ENCODE peak calls at places on chromosomes 4 and X, in nine cellular contexts. Z is left ventricle myocardium inferior, O is transverse colon, B is progenitor cell of endocrine pancreas, I is HFF-Myc, E is Calu3, K is fibroblast of mammary gland, W is AG09309, N is mesothelial cell of epicardium. D is an unnamed sample.

GRCh38 chrX:130171446-130172126 is at the start of gene RAB33A:
- DNase-seq in Z (peak), O (peak), B (no peak), I (no peak), E (peak), K (no peak), W (no peak), N (no peak), D (no peak)

GRCh38 chr4:1337376-1337831 is 9.6 kb upstream of the UVSSA start:
- DNase-seq in Z (no peak), O (peak), B (no peak), I (no peak), E (peak), K (peak), W (no peak), N (no peak), D (no peak)

GRCh38 chr4:53196872-53197759 is 168.7 kb downstream of the SCFD2 start:
- DNase-seq in Z (no peak), O (no peak), B (no peak), I (peak), E (peak), K (peak), W (peak), N (no peak), D (peak)

GRCh38 chrX:143437439-143437838 is 79.8 kb downstream of the SPANXN3 start:
- DNase-seq in Z (no peak), O (no peak), B (no peak), I (no peak), E (no peak), K (peak), W (no peak), N (no peak), D (no peak)

GRCh38 chrX:129813662-129814061 is 30.0 kb downstream of the ZDHHC9 start:
- DNase-seq in Z (no peak), O (no peak), B (no peak), I (no peak), E (no peak), K (peak), W (no peak), N (no peak), D (no peak)

GRCh38 chr4:144650311-144650820 is 4.4 kb downstream of the HHIP start:
- DNase-seq in Z (no peak), O (no peak), B (no peak), I (no peak), E (no peak), K (no peak), W (no peak), N (no peak), D (no peak)

GRCh38 chr4:5888222-5888701 is 4.6 kb downstream of the CRMP1 start:
- DNase-seq in Z (no peak), O (no peak), B (no peak), I (no peak), E (no peak), K (no peak), W (no peak), N (no peak), D (no peak)

GRCh38 chrX:64204701-64205440 is 637 bp downstream of the AMER1 start:
- DNase-seq in Z (peak), O (no peak), B (peak), I (no peak), E (peak), K (peak), W (no peak), N (peak), D (no peak)

GRCh38 chr4:176742211-176742610 is 50.5 kb downstream of the VEGFC start:
- DNase-seq in Z (no peak), O (no peak), B (no peak), I (no peak), E (no peak), K (no peak), W (no peak), N (no peak), D (no peak)

GRCh38 chr4:59612235-59612634 is 1587.9 kb upstream of the ADGRL3 start:
- DNase-seq in Z (no peak), O (no peak), B (no peak), I (no peak), E (no peak), K (peak), W (no peak), N (no peak), D (peak)

GRCh38 chr4:88809561-88810219 is 112.1 kb upstream of the NAP1L5 start:
- DNase-seq in Z (no peak), O (no peak), B (no peak), I (no peak), E (no peak), K (peak), W (no peak), N (no peak), D (no peak)

GRCh38 chr4:133148690-133149363 is at the start of gene PCDH10:
- DNase-seq in Z (peak), O (peak), B (peak), I (peak), E (no peak), K (peak), W (peak), N (peak), D (peak)

GRCh38 chr4:55819634-55820033 is at the start of gene EXOC1L:
- DNase-seq in Z (peak), O (no peak), B (peak), I (no peak), E (no peak), K (peak), W (no peak), N (peak), D (no peak)

GRCh38 chr4:37365888-37366287 is 121.3 kb downstream of the NWD2 start:
- DNase-seq in Z (no peak), O (no peak), B (no peak), I (no peak), E (no peak), K (no peak), W (no peak), N (no peak), D (no peak)

GRCh38 chrX:106397788-106398538 is 213.8 kb upstream of the RADX start:
- DNase-seq in Z (no peak), O (no peak), B (no peak), I (no peak), E (no peak), K (peak), W (no peak), N (no peak), D (no peak)

GRCh38 chr4:74665346-74665745 is 129.0 kb downstream of the BTC start:
- DNase-seq in Z (no peak), O (no peak), B (no peak), I (no peak), E (peak), K (no peak), W (no peak), N (no peak), D (no peak)

GRCh38 chr4:2333356-2333841 is 71.5 kb upstream of the MXD4 start:
- DNase-seq in Z (no peak), O (peak), B (no peak), I (no peak), E (peak), K (no peak), W (no peak), N (peak), D (no peak)

GRCh38 chrX:389021-389441 is 2.3 kb upstream of the PPP2R3B start:
- DNase-seq in Z (no peak), O (no peak), B (no peak), I (no peak), E (no peak), K (no peak), W (no peak), N (no peak), D (no peak)

GRCh38 chrX:9746148-9746880 is 19.3 kb downstream of the GPR143 start:
- DNase-seq in Z (no peak), O (no peak), B (no peak), I (no peak), E (no peak), K (peak), W (no peak), N (no peak), D (peak)

GRCh38 chr4:183797041-183797444 is 108.1 kb upstream of the STOX2 start:
- DNase-seq in Z (peak), O (peak), B (peak), I (no peak), E (peak), K (no peak), W (no peak), N (peak), D (no peak)

GRCh38 chr4:152807294-152807829 is 27.6 kb downstream of the ARFIP1 start:
- DNase-seq in Z (no peak), O (no peak), B (no peak), I (no peak), E (no peak), K (peak), W (no peak), N (no peak), D (peak)

GRCh38 chr4:59057804-59058203 is 1947.6 kb upstream of the IGFBP7 start:
- DNase-seq in Z (no peak), O (no peak), B (no peak), I (no peak), E (no peak), K (no peak), W (no peak), N (no peak), D (no peak)

GRCh38 chr4:2689825-2690700 is 66.1 kb downstream of the TNIP2 start:
- DNase-seq in Z (no peak), O (peak), B (no peak), I (no peak), E (no peak), K (peak), W (no peak), N (no peak), D (no peak)

GRCh38 chr4:86038037-86038436 is 321.8 kb downstream of the MAPK10 start:
- DNase-seq in Z (no peak), O (no peak), B (no peak), I (no peak), E (no peak), K (no peak), W (no peak), N (no peak), D (no peak)

GRCh38 chr4:151287409-151287808 is 10.4 kb downstream of the PRSS48 start:
- DNase-seq in Z (no peak), O (no peak), B (no peak), I (no peak), E (no peak), K (no peak), W (no peak), N (no peak), D (no peak)

GRCh38 chr4:128868758-128869157 is 59.3 kb downstream of the JADE1 start:
- DNase-seq in Z (no peak), O (no peak), B (no peak), I (no peak), E (no peak), K (peak), W (no peak), N (no peak), D (no peak)

GRCh38 chr4:75058486-75058885 is 125.6 kb downstream of the PARM1 start:
- DNase-seq in Z (no peak), O (no peak), B (no peak), I (no peak), E (no peak), K (no peak), W (no peak), N (no peak), D (no peak)

GRCh38 chr4:169618286-169618685 is 2.1 kb upstream of the CLCN3 start:
- DNase-seq in Z (no peak), O (no peak), B (no peak), I (no peak), E (no peak), K (peak), W (no peak), N (no peak), D (no peak)

GRCh38 chrX:12946406-12946805 is 28.5 kb upstream of the TMSB4X start:
- DNase-seq in Z (no peak), O (no peak), B (no peak), I (no peak), E (no peak), K (no peak), W (no peak), N (no peak), D (no peak)

GRCh38 chr4:13670456-13671150 is 43.1 kb upstream of the BOD1L1 start:
- DNase-seq in Z (no peak), O (no peak), B (no peak), I (no peak), E (no peak), K (no peak), W (no peak), N (no peak), D (no peak)

GRCh38 chr4:160375746-160376452 is 1273.0 kb downstream of the RAPGEF2 start:
- DNase-seq in Z (no peak), O (no peak), B (no peak), I (no peak), E (peak), K (no peak), W (no peak), N (no peak), D (no peak)

GRCh38 chr4:113593400-113594230 is 167.9 kb downstream of the CAMK2D start:
- DNase-seq in Z (no peak), O (no peak), B (no peak), I (no peak), E (no peak), K (no peak), W (no peak), N (no peak), D (no peak)

GRCh38 chr4:140952709-140953108 is 180.6 kb downstream of the RNF150 start:
- DNase-seq in Z (no peak), O (no peak), B (no peak), I (no peak), E (no peak), K (peak), W (no peak), N (no peak), D (no peak)

GRCh38 chr4:98539299-98539698 is 119.1 kb downstream of the TSPAN5 start:
- DNase-seq in Z (no peak), O (no peak), B (no peak), I (no peak), E (no peak), K (no peak), W (no peak), N (no peak), D (no peak)

GRCh38 chr4:65791111-65791806 is 121.0 kb upstream of the EPHA5 start:
- DNase-seq in Z (no peak), O (no peak), B (no peak), I (no peak), E (no peak), K (peak), W (no peak), N (no peak), D (no peak)

GRCh38 chrX:132490086-132490419 is 1.2 kb upstream of the MBNL3 start:
- DNase-seq in Z (no peak), O (peak), B (no peak), I (no peak), E (no peak), K (no peak), W (no peak), N (no peak), D (no peak)

GRCh38 chr4:19807505-19807904 is 444.2 kb upstream of the SLIT2 start:
- DNase-seq in Z (no peak), O (no peak), B (no peak), I (no peak), E (peak), K (peak), W (peak), N (no peak), D (peak)

GRCh38 chr4:105644270-105644669 is 64.2 kb downstream of the INTS12 start:
- DNase-seq in Z (no peak), O (no peak), B (no peak), I (no peak), E (no peak), K (peak), W (no peak), N (no peak), D (no peak)

DNA sequence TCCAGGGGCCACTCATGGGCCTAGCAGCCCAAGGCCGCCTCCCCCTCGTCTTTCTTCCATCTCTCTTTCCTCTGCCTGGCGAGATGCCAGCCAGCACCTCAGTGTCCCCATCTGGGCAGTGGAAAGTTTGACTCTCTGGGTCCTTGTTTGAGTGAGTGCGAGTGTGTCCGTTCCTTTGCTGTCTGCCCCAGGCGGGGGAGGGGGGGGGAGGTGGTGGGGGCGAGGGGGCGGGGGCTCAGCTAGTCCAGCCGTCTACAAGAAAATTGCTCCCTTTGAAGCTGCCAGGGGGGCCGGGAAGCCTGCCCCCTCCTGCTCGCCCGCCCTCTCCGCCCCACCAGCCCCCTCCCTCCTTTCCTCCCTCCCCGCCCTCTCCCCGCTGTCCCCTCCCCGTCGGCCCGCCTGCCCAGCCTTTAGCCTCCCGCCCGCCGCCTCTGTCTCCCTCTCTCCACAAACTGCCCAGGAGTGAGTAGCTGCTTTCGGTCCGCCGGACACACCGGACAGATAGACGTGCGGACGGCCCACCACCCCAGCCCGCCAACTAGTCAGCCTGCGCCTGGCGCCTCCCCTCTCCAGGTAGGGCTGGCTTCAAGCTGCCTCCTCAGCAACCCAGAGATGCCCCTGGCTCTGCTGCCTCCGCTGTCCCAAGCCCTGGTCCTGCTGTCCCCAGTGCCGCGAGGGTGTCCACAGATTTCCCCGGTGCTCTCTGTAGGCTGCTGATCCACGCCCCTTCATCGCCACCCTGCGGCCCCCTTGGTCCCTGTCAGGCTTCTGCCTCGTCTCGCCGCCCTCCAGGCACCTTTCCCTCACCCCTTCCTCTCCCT is at the start of gene BGN:
- DNase-seq in Z (peak), O (no peak), B (no peak), I (no peak), E (peak), K (peak), W (no peak), N (peak), D (no peak)
- TF ChIP-seq CTCF in Z (peak), O (no peak), B (peak), I (peak), E (no peak), K (peak), W (peak), N (no peak), D (peak)

DNA sequence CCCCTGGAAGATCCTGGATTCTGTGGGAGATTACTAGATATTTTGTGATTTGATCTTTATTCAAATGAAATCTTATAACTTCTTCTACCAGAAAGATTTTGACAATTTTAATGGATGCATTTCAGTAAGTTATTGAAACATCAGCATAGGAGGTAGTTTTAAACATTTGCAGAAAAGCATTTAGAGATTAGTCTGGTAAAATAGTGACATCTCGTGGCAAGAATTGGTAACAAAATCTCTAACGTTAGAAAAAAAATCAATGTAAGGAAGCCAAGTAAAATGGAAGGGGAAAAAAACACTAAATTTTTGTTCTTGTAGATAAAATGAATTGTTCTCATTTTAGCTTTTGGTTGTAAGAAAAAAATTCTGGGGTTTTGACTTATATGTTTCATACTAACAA is 73.3 kb downstream of the TASL start:
- DNase-seq in Z (no peak), O (no peak), B (no peak), I (no peak), E (no peak), K (peak), W (no peak), N (no peak), D (no peak)
- TF ChIP-seq CTCF in Z (peak), O (no peak), B (peak), I (no peak), E (no peak), K (peak), W (peak), N (peak), D (peak)

GRCh38 chrX:56788229-56788628 is 59.2 kb downstream of the NBDY start:
- DNase-seq in Z (no peak), O (peak), B (no peak), I (no peak), E (no peak), K (no peak), W (no peak), N (no peak), D (no peak)
- TF ChIP-seq CTCF in Z (no peak), O (no peak), B (no peak), I (no peak), E (no peak), K (no peak), W (peak), N (no peak), D (no peak)

DNA sequence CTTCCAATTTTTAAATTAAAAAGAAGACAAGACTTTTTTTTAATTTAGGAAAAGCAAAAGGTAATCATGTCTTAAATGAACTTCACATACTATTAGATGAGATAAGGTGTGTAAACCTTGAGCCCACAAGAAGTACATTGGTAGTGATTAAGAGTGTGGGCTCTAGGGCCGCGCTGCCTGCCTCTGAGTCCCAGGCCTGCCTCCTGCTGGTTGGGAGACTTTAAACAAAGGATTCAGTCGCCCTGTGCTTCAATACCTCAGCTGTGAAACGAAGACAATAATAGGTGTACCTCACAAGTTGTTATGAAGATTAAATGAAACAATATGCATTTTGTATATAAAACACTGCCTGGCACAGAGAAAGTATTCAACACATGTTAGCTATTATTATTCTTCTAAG is 95.9 kb upstream of the MYOZ2 start:
- DNase-seq in Z (no peak), O (no peak), B (no peak), I (no peak), E (no peak), K (no peak), W (no peak), N (no peak), D (no peak)
- TF ChIP-seq CTCF in Z (peak), O (no peak), B (peak), I (peak), E (no peak), K (peak), W (no peak), N (no peak), D (no peak)

DNA sequence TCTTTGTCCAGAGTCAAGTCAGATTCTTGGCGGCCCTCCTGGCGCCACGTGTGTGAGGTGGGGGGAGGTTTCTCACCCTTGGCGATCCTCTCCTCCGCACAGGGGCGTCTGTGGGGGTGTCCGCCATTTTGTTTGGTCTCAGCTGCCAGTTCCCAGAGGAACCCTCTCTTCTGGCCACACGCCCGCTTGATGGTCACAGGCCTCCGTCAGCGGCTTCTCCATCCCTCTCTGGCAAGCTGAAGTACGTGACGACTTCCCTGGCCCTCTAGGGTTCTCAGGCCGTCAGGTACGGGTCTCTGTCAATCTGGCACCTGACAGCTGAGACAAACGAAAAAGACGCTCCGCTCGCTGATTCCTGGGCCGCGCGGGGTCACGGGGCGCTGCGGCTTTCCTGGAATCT is 272.6 kb downstream of the TRIML1 start:
- DNase-seq in Z (no peak), O (no peak), B (no peak), I (no peak), E (no peak), K (peak), W (no peak), N (no peak), D (no peak)
- TF ChIP-seq CTCF in Z (no peak), O (no peak), B (no peak), I (no peak), E (no peak), K (no peak), W (no peak), N (no peak), D (no peak)

D was measured in kidney epithelial cell.